ENCODE peak calls at places on chromosomes 5 and 9, in seven cellular contexts. One of them, this sample, is unnamed. For H3K4me1 and H3K9me3, the result is how much of the 10 kb centered on the place peaks cover.

GRCh38 chr9:134046894-134047681 is 20.7 kb downstream of the BRD3 start:
- DNase-seq in aorta: no peak
- DNase-seq in CD4-positive, CD25-positive, alpha-beta regulatory T cell: no peak
- DNase-seq in mesenchymal stem cell: no peak
- DNase-seq in fibroblast of lung: no peak
- DNase-seq in HepG2: no peak
- DNase-seq in GM23248: no peak
- DNase-seq in this sample: no peak

GRCh38 chr5:60267907-60268306 is 374.4 kb upstream of the PDE4D start:
- DNase-seq in aorta: no peak
- DNase-seq in mesenchymal stem cell: no peak
- DNase-seq in fibroblast of lung: no peak
- DNase-seq in CD4-positive, CD25-positive, alpha-beta regulatory T cell: no peak
- DNase-seq in HepG2: no peak
- DNase-seq in GM23248: no peak
- DNase-seq in this sample: no peak

GRCh38 chr5:134568761-134569725 is 43.6 kb downstream of the JADE2 start:
- DNase-seq in mesenchymal stem cell: no peak
- DNase-seq in aorta: peak
- DNase-seq in CD4-positive, CD25-positive, alpha-beta regulatory T cell: no peak
- DNase-seq in fibroblast of lung: peak
- DNase-seq in GM23248: peak
- DNase-seq in HepG2: no peak
- DNase-seq in this sample: no peak

GRCh38 chr5:138942066-138942465 is 66.9 kb upstream of the LRRTM2 start:
- DNase-seq in mesenchymal stem cell: no peak
- DNase-seq in CD4-positive, CD25-positive, alpha-beta regulatory T cell: no peak
- DNase-seq in GM23248: no peak
- DNase-seq in fibroblast of lung: no peak
- DNase-seq in aorta: no peak
- DNase-seq in HepG2: no peak
- DNase-seq in this sample: no peak

GRCh38 chr5:4716786-4717185 is 423.3 kb upstream of the ADAMTS16 start:
- DNase-seq in GM23248: no peak
- DNase-seq in HepG2: no peak
- DNase-seq in mesenchymal stem cell: no peak
- DNase-seq in aorta: no peak
- DNase-seq in CD4-positive, CD25-positive, alpha-beta regulatory T cell: no peak
- DNase-seq in fibroblast of lung: no peak
- DNase-seq in this sample: no peak

GRCh38 chr9:91773166-91773565 is 176.9 kb downstream of the ROR2 start:
- DNase-seq in aorta: no peak
- DNase-seq in HepG2: no peak
- DNase-seq in GM23248: no peak
- DNase-seq in mesenchymal stem cell: peak
- DNase-seq in CD4-positive, CD25-positive, alpha-beta regulatory T cell: no peak
- DNase-seq in fibroblast of lung: no peak
- DNase-seq in this sample: no peak

GRCh38 chr5:157511656-157512644 is 51.9 kb downstream of the NIPAL4 start:
- DNase-seq in fibroblast of lung: peak
- DNase-seq in GM23248: peak
- DNase-seq in HepG2: peak
- DNase-seq in aorta: peak
- DNase-seq in mesenchymal stem cell: peak
- DNase-seq in CD4-positive, CD25-positive, alpha-beta regulatory T cell: no peak
- DNase-seq in this sample: no peak

GRCh38 chr5:96940586-96940985 is 4.7 kb downstream of the LNPEP start:
- DNase-seq in mesenchymal stem cell: no peak
- DNase-seq in CD4-positive, CD25-positive, alpha-beta regulatory T cell: no peak
- DNase-seq in aorta: no peak
- DNase-seq in fibroblast of lung: peak
- DNase-seq in HepG2: no peak
- DNase-seq in GM23248: peak
- DNase-seq in this sample: no peak

GRCh38 chr9:113622600-113623400 is 159.3 kb downstream of the RGS3 start:
- DNase-seq in HepG2: peak
- DNase-seq in fibroblast of lung: peak
- DNase-seq in CD4-positive, CD25-positive, alpha-beta regulatory T cell: peak
- DNase-seq in GM23248: peak
- DNase-seq in aorta: peak
- DNase-seq in mesenchymal stem cell: peak
- DNase-seq in this sample: no peak

GRCh38 chr5:67221487-67222242 is 25.1 kb upstream of the CD180 start:
- DNase-seq in GM23248: no peak
- DNase-seq in HepG2: no peak
- DNase-seq in mesenchymal stem cell: no peak
- DNase-seq in aorta: no peak
- DNase-seq in fibroblast of lung: no peak
- DNase-seq in CD4-positive, CD25-positive, alpha-beta regulatory T cell: peak
- DNase-seq in this sample: peak

GRCh38 chr9:7980691-7981289 is 181.2 kb upstream of the DMAC1 start:
- DNase-seq in HepG2: no peak
- DNase-seq in aorta: no peak
- DNase-seq in GM23248: no peak
- DNase-seq in mesenchymal stem cell: no peak
- DNase-seq in fibroblast of lung: no peak
- DNase-seq in CD4-positive, CD25-positive, alpha-beta regulatory T cell: peak
- DNase-seq in this sample: no peak

GRCh38 chr9:21455320-21455719 is 15.1 kb downstream of the IFNA1 start:
- DNase-seq in mesenchymal stem cell: peak
- DNase-seq in CD4-positive, CD25-positive, alpha-beta regulatory T cell: peak
- DNase-seq in HepG2: peak
- DNase-seq in aorta: no peak
- DNase-seq in fibroblast of lung: peak
- DNase-seq in GM23248: peak
- DNase-seq in this sample: peak

GRCh38 chr5:64486163-64486562 is 19.7 kb upstream of the RGS7BP start:
- DNase-seq in HepG2: no peak
- DNase-seq in GM23248: no peak
- DNase-seq in aorta: no peak
- DNase-seq in mesenchymal stem cell: no peak
- DNase-seq in fibroblast of lung: no peak
- DNase-seq in CD4-positive, CD25-positive, alpha-beta regulatory T cell: no peak
- DNase-seq in this sample: no peak

GRCh38 chr5:78621269-78621871 is 27.2 kb downstream of the LHFPL2 start:
- DNase-seq in GM23248: peak
- DNase-seq in aorta: no peak
- DNase-seq in CD4-positive, CD25-positive, alpha-beta regulatory T cell: no peak
- DNase-seq in HepG2: no peak
- DNase-seq in mesenchymal stem cell: peak
- DNase-seq in fibroblast of lung: peak
- DNase-seq in this sample: no peak

GRCh38 chr5:142360607-142361120 is 35.8 kb upstream of the SPRY4 start:
- DNase-seq in CD4-positive, CD25-positive, alpha-beta regulatory T cell: no peak
- DNase-seq in GM23248: peak
- DNase-seq in HepG2: peak
- DNase-seq in fibroblast of lung: peak
- DNase-seq in mesenchymal stem cell: peak
- DNase-seq in aorta: no peak
- DNase-seq in this sample: no peak

DNA sequence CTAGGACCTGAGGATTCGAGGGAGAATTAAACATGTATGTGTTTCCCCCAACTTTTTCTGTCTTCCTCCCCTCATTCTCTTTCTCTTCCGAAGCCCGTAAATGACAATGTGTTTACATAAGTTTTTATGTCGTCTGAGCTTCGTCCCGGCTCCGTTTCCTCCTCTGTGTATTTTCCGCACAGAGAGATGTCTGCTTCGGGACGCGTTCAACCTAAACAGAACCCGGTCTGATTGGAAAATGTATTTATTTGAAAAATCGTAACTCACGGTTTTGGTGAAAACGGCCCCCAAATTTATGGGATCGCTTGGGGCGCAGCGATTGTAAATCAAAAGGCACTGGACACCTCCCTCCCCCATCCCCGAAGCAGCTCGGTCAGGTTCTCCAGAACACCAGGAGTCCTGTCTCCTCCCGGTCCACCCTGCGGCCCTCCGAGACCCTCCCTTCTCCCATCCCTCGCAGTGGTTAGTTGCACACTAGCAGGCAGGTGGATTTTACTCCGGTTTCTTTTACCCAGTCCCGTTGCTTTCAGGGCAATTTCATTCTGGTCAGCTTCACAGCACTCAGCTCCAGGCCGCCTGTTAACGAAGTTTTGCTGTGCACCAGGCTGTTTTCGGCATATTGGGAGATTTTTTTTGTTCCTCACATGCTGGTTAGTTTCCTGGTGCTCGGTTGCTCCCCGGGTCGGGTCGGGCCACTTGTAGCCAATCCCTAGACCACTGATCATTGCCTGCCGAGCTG is 5.8 kb upstream of the HAND1 start:
- DNase-seq in mesenchymal stem cell: no peak
- DNase-seq in aorta: no peak
- DNase-seq in HepG2: no peak
- DNase-seq in GM23248: no peak
- DNase-seq in CD4-positive, CD25-positive, alpha-beta regulatory T cell: no peak
- DNase-seq in fibroblast of lung: no peak
- DNase-seq in this sample: no peak
- H3K4me1 ChIP-seq in mesenchymal stem cell: under half
- H3K4me1 ChIP-seq in aorta: under half
- H3K4me1 ChIP-seq in HepG2: under half
- H3K4me1 ChIP-seq in GM23248: under half
- H3K4me1 ChIP-seq in CD4-positive, CD25-positive, alpha-beta regulatory T cell: under half
- H3K4me1 ChIP-seq in fibroblast of lung: under half
- H3K4me1 ChIP-seq in this sample: under half

DNA sequence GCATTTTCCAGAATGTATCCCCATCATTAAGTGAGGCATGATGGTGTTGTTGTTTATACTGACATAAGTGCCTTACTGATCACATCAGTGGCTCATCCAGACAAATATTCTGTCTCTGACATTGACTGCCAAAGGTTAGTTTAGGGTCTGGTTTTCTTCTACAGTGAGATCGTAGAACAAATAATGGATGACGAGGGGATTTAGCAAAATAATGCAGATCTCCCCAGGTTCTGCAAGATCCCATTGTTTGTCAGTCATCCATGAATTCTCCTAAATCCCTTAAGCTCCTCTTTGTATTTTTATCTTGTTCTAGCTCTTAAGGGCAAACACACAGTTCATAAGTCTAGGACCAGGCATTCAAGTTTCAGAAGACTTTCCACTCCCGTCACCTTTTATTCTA is 93.1 kb upstream of the DHFR start:
- DNase-seq in GM23248: no peak
- DNase-seq in HepG2: no peak
- DNase-seq in mesenchymal stem cell: no peak
- DNase-seq in CD4-positive, CD25-positive, alpha-beta regulatory T cell: no peak
- DNase-seq in aorta: no peak
- DNase-seq in fibroblast of lung: no peak
- DNase-seq in this sample: no peak
- H3K4me3 ChIP-seq in GM23248: no peak
- H3K4me3 ChIP-seq in HepG2: no peak
- H3K4me3 ChIP-seq in mesenchymal stem cell: no peak
- H3K4me3 ChIP-seq in CD4-positive, CD25-positive, alpha-beta regulatory T cell: no peak
- H3K4me3 ChIP-seq in aorta: no peak
- H3K4me3 ChIP-seq in fibroblast of lung: no peak
- H3K4me3 ChIP-seq in this sample: no peak

GRCh38 chr5:1429066-1429465 is 16.2 kb downstream of the SLC6A3 start:
- DNase-seq in CD4-positive, CD25-positive, alpha-beta regulatory T cell: no peak
- DNase-seq in GM23248: no peak
- DNase-seq in mesenchymal stem cell: no peak
- DNase-seq in aorta: peak
- DNase-seq in HepG2: no peak
- DNase-seq in fibroblast of lung: no peak
- DNase-seq in this sample: no peak

GRCh38 chr5:1431021-1431811 is 14.0 kb downstream of the SLC6A3 start:
- DNase-seq in CD4-positive, CD25-positive, alpha-beta regulatory T cell: no peak
- DNase-seq in GM23248: no peak
- DNase-seq in fibroblast of lung: no peak
- DNase-seq in HepG2: no peak
- DNase-seq in mesenchymal stem cell: no peak
- DNase-seq in aorta: peak
- DNase-seq in this sample: no peak

GRCh38 chr5:1428107-1428506 is 17.1 kb downstream of the SLC6A3 start:
- DNase-seq in CD4-positive, CD25-positive, alpha-beta regulatory T cell: no peak
- DNase-seq in aorta: no peak
- DNase-seq in GM23248: no peak
- DNase-seq in mesenchymal stem cell: no peak
- DNase-seq in HepG2: no peak
- DNase-seq in fibroblast of lung: no peak
- DNase-seq in this sample: no peak

GRCh38 chr5:1430121-1430795 is 15.0 kb downstream of the SLC6A3 start:
- DNase-seq in CD4-positive, CD25-positive, alpha-beta regulatory T cell: no peak
- DNase-seq in aorta: peak
- DNase-seq in fibroblast of lung: no peak
- DNase-seq in GM23248: no peak
- DNase-seq in HepG2: no peak
- DNase-seq in mesenchymal stem cell: no peak
- DNase-seq in this sample: no peak

GRCh38 chr5:1429501-1429900 is 15.7 kb downstream of the SLC6A3 start:
- DNase-seq in CD4-positive, CD25-positive, alpha-beta regulatory T cell: no peak
- DNase-seq in fibroblast of lung: no peak
- DNase-seq in mesenchymal stem cell: no peak
- DNase-seq in GM23248: no peak
- DNase-seq in HepG2: no peak
- DNase-seq in aorta: peak
- DNase-seq in this sample: no peak
- H3K9me3 ChIP-seq in CD4-positive, CD25-positive, alpha-beta regulatory T cell: under half
- H3K9me3 ChIP-seq in fibroblast of lung: under half
- H3K9me3 ChIP-seq in mesenchymal stem cell: half or more
- H3K9me3 ChIP-seq in GM23248: under half
- H3K9me3 ChIP-seq in HepG2: under half
- H3K9me3 ChIP-seq in aorta: under half
- H3K9me3 ChIP-seq in this sample: under half

GRCh38 chr5:32301891-32302290 is 10.8 kb downstream of the MTMR12 start:
- DNase-seq in HepG2: no peak
- DNase-seq in fibroblast of lung: no peak
- DNase-seq in aorta: no peak
- DNase-seq in mesenchymal stem cell: no peak
- DNase-seq in GM23248: no peak
- DNase-seq in CD4-positive, CD25-positive, alpha-beta regulatory T cell: no peak
- DNase-seq in this sample: no peak
- H3K4me1 ChIP-seq in HepG2: half or more
- H3K4me1 ChIP-seq in fibroblast of lung: under half
- H3K4me1 ChIP-seq in aorta: under half
- H3K4me1 ChIP-seq in mesenchymal stem cell: under half
- H3K4me1 ChIP-seq in GM23248: under half
- H3K4me1 ChIP-seq in CD4-positive, CD25-positive, alpha-beta regulatory T cell: under half
- H3K4me1 ChIP-seq in this sample: under half

GRCh38 chr5:34626036-34626435 is 30.1 kb upstream of the RAI14 start:
- DNase-seq in HepG2: no peak
- DNase-seq in mesenchymal stem cell: peak
- DNase-seq in CD4-positive, CD25-positive, alpha-beta regulatory T cell: no peak
- DNase-seq in GM23248: peak
- DNase-seq in fibroblast of lung: peak
- DNase-seq in aorta: no peak
- DNase-seq in this sample: no peak
- H3K4me3 ChIP-seq in HepG2: no peak
- H3K4me3 ChIP-seq in mesenchymal stem cell: no peak
- H3K4me3 ChIP-seq in CD4-positive, CD25-positive, alpha-beta regulatory T cell: no peak
- H3K4me3 ChIP-seq in GM23248: no peak
- H3K4me3 ChIP-seq in fibroblast of lung: no peak
- H3K4me3 ChIP-seq in aorta: no peak
- H3K4me3 ChIP-seq in this sample: no peak